ENCODE peak calls at places on chromosomes 1 and 21, in eight cellular contexts. H is astrocyte of the spinal cord, J is cardiac fibroblast, A is mammary epithelial cell, V is upper lobe of right lung, N is fibroblast of the aortic adventitia, F is psoas muscle, S is IMR-90. X is an unnamed sample.

GRCh38 chr1:43348809-43349593 is 9.8 kb upstream of the CDC20 start:
- DNase-seq in H (peak), J (peak), A (peak), V (peak), N (no peak), F (peak), S (no peak), X (no peak)

GRCh38 chr1:196317535-196318522 is 290.4 kb downstream of the KCNT2 start:
- DNase-seq in H (peak), J (peak), A (peak), V (no peak), N (peak), F (no peak), S (peak), X (no peak)

GRCh38 chr1:54246097-54246721 is 46.2 kb downstream of the MRPL37 start:
- DNase-seq in H (no peak), J (no peak), A (no peak), V (no peak), N (no peak), F (no peak), S (no peak), X (no peak)

GRCh38 chr1:159781992-159782391 is 1.2 kb downstream of the DUSP23 start:
- DNase-seq in H (no peak), J (no peak), A (no peak), V (no peak), N (no peak), F (peak), S (no peak), X (no peak)

GRCh38 chr1:205246426-205247119 is 18.8 kb downstream of the TMCC2 start:
- DNase-seq in H (no peak), J (no peak), A (no peak), V (peak), N (no peak), F (peak), S (no peak), X (no peak)

GRCh38 chr21:45098867-45099266 is 24.5 kb downstream of the ADARB1 start:
- DNase-seq in H (no peak), J (peak), A (no peak), V (no peak), N (peak), F (no peak), S (no peak), X (no peak)

GRCh38 chr1:79376106-79376505 is 369.6 kb upstream of the ADGRL4 start:
- DNase-seq in H (no peak), J (peak), A (no peak), V (no peak), N (no peak), F (no peak), S (no peak), X (no peak)

GRCh38 chr1:10057305-10057704 is 24.5 kb downstream of the UBE4B start:
- DNase-seq in H (peak), J (peak), A (no peak), V (no peak), N (peak), F (no peak), S (peak), X (no peak)

GRCh38 chr1:22351757-22352080 is 99.9 kb upstream of the ZBTB40 start:
- DNase-seq in H (no peak), J (no peak), A (no peak), V (no peak), N (no peak), F (no peak), S (no peak), X (no peak)

GRCh38 chr1:155466996-155467395 is 95.6 kb downstream of the ASH1L start:
- DNase-seq in H (peak), J (peak), A (peak), V (no peak), N (peak), F (no peak), S (peak), X (peak)

GRCh38 chr1:156703741-156704140 is 1.6 kb downstream of the CRABP2 start:
- DNase-seq in H (peak), J (no peak), A (no peak), V (no peak), N (no peak), F (no peak), S (no peak), X (no peak)

GRCh38 chr21:40047993-40048730 is 180.9 kb downstream of the PCP4 start:
- DNase-seq in H (peak), J (no peak), A (peak), V (no peak), N (no peak), F (no peak), S (no peak), X (no peak)

GRCh38 chr1:113452921-113453770 is 62.8 kb downstream of the MAGI3 start:
- DNase-seq in H (peak), J (peak), A (peak), V (no peak), N (peak), F (no peak), S (peak), X (no peak)

GRCh38 chr1:82388679-82389078 is 587.9 kb downstream of the ADGRL2 start:
- DNase-seq in H (peak), J (peak), A (peak), V (no peak), N (peak), F (no peak), S (peak), X (peak)

GRCh38 chr1:41102208-41102607 is 80.7 kb upstream of the SLFNL1 start:
- DNase-seq in H (peak), J (peak), A (peak), V (peak), N (peak), F (peak), S (peak), X (peak)

GRCh38 chr1:226882631-226883409 is 12.4 kb downstream of the PSEN2 start:
- DNase-seq in H (no peak), J (peak), A (no peak), V (no peak), N (peak), F (no peak), S (peak), X (no peak)

GRCh38 chr1:55445416-55445815 is 230.3 kb upstream of the USP24 start:
- DNase-seq in H (no peak), J (no peak), A (no peak), V (no peak), N (no peak), F (no peak), S (no peak), X (no peak)

GRCh38 chr1:182520746-182521145 is 68.3 kb downstream of the RNASEL start:
- DNase-seq in H (peak), J (no peak), A (peak), V (no peak), N (peak), F (no peak), S (peak), X (no peak)

GRCh38 chr1:11800756-11801433 is 4.9 kb downstream of the MTHFR start:
- DNase-seq in H (no peak), J (no peak), A (no peak), V (peak), N (no peak), F (no peak), S (no peak), X (no peak)

DNA sequence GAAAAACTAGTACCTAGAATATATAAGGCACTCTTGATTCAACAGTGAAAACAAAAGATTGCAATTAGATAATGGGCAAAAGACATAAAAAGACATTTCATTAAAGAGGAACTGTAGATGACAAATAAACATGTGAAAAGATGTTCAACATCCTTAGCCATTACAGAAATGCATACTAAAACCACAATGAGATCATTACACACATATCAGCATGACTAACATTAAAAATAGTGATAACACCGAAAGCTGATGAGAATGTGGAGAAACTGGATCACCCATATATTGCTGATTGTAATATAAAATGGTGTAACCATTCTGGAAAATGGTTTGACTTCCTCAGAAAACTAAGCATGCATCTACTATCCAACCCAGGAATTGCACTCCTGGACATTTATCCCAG is 340.3 kb downstream of the SEC16B start:
- DNase-seq in H (peak), J (peak), A (peak), V (no peak), N (peak), F (no peak), S (peak), X (no peak)
- H3K4me3 ChIP-seq in H (no peak), J (no peak), A (no peak), V (no peak), N (no peak), F (no peak), S (no peak), X (no peak)

DNA sequence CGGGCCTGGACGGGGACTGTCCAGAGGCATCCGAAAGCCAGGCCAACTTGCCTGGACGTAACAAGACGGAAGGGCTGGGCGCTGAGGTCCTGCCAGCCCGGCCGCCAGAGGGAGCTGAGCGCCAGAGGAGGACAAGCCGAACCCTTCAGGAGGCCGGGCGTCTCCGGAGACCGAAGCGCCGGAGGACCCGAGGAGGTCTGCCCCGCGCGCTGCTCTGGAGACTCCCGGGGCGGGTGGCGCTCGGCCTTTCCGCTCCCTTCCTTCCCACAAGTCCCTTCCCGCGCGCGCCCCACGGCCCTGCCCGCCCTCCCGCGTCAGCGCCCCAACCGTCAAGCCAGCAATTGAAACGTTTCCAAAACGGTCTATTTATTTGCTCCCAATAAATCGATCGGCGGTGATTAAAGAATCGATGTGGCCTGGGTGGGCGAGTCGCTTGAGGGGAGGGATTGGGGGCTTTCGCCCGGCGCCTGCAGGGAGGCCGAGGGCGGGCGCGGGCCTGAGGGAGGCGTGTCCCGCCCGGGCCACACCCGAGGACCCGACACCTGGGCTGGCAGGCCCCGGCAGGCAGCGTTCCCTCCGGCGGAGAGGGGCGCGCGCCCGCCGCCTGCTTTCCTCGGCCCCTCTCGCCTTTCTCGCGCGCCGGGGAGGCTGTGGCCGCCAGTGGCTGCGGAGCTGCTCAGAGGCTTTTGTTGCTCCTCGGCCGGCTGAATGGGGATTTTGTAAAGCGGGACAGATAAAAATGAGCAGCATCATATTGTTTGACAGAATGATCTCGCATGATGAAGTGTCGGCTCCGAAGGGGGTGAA is 5.2 kb upstream of the FOXD3 start:
- DNase-seq in H (peak), J (peak), A (peak), V (peak), N (peak), F (peak), S (peak), X (no peak)
- TF ChIP-seq CTCF in H (peak), J (peak), A (peak), V (peak), N (peak), F (peak), S (peak), X (peak)

GRCh38 chr1:222798111-222798510 is 16.7 kb upstream of the DISP1 start:
- DNase-seq in H (peak), J (peak), A (peak), V (no peak), N (peak), F (no peak), S (peak), X (peak)

GRCh38 chr1:222798975-222799374 is 15.9 kb upstream of the DISP1 start:
- DNase-seq in H (no peak), J (no peak), A (no peak), V (no peak), N (no peak), F (no peak), S (no peak), X (no peak)

GRCh38 chr1:222801067-222801466 is 13.8 kb upstream of the DISP1 start:
- DNase-seq in H (no peak), J (no peak), A (no peak), V (no peak), N (no peak), F (no peak), S (no peak), X (no peak)
- H3K4me3 ChIP-seq in H (no peak), J (no peak), A (no peak), V (no peak), N (no peak), F (no peak), S (no peak), X (no peak)

DNA sequence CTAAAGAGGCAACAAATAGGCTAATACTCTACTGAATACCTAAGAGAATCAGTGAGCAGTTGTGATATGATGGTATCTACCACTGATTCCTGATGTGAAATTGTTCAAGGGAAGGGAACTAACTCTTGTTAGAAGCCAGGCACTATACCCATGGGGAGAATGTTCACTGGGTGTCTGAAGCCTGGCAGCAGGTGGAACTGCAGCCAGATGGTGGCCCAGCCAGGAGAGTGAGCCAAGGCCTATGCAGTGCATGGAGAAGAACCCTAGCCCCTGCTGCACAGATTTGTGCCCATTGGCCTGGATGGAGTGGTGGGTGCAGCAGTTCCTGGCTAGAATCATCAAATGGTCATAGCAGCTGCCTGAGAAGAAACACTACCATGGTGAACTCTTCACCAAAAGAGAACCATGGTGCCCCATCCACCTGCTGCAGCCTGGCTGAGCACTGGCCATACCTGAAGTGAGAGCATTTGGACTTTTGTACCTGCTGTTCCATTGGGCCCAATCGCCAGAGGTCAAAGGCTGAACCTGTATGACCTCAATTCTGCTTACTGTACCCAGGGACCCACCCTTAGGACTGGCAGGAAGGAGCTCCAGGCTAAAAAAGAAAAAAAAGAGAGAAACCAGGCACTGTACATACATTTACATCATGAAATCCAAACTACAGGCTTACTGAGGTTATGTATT is 118.8 kb upstream of the IVNS1ABP start:
- DNase-seq in H (no peak), J (no peak), A (no peak), V (no peak), N (no peak), F (no peak), S (no peak), X (no peak)
- TF ChIP-seq CTCF in H (no peak), J (no peak), A (no peak), V (no peak), N (no peak), F (no peak), S (no peak), X (no peak)

GRCh38 chr1:211605613-211606326 is 26.8 kb upstream of the SLC30A1 start:
- DNase-seq in H (no peak), J (no peak), A (no peak), V (no peak), N (no peak), F (no peak), S (no peak), X (no peak)

GRCh38 chr1:211606914-211607751 is 28.2 kb upstream of the SLC30A1 start:
- DNase-seq in H (no peak), J (peak), A (no peak), V (peak), N (no peak), F (no peak), S (no peak), X (no peak)

GRCh38 chr1:211609120-211610024 is 30.4 kb upstream of the SLC30A1 start:
- DNase-seq in H (peak), J (peak), A (no peak), V (no peak), N (peak), F (no peak), S (peak), X (no peak)

GRCh38 chr1:211606327-211606913 is 27.5 kb upstream of the SLC30A1 start:
- DNase-seq in H (no peak), J (no peak), A (no peak), V (no peak), N (no peak), F (no peak), S (no peak), X (no peak)

GRCh38 chr1:211607752-211608478 is 29.0 kb upstream of the SLC30A1 start:
- DNase-seq in H (no peak), J (no peak), A (no peak), V (no peak), N (no peak), F (no peak), S (no peak), X (no peak)
- H3K4me3 ChIP-seq in H (no peak), J (no peak), A (no peak), V (no peak), N (no peak), F (no peak), S (no peak), X (no peak)

GRCh38 chr1:201369209-201369608 is 8.3 kb downstream of the TNNT2 start:
- DNase-seq in H (no peak), J (no peak), A (no peak), V (no peak), N (no peak), F (no peak), S (no peak), X (no peak)

GRCh38 chr1:201365251-201365650 is 12.2 kb downstream of the TNNT2 start:
- DNase-seq in H (no peak), J (no peak), A (no peak), V (peak), N (no peak), F (peak), S (no peak), X (no peak)

GRCh38 chr1:201363455-201363854 is 14.0 kb downstream of the TNNT2 start:
- DNase-seq in H (no peak), J (no peak), A (no peak), V (peak), N (no peak), F (peak), S (no peak), X (no peak)

GRCh38 chr1:201364808-201365105 is 12.7 kb downstream of the TNNT2 start:
- DNase-seq in H (no peak), J (no peak), A (no peak), V (peak), N (no peak), F (peak), S (no peak), X (no peak)

GRCh38 chr1:201366696-201367095 is 10.8 kb downstream of the TNNT2 start:
- DNase-seq in H (no peak), J (no peak), A (no peak), V (no peak), N (no peak), F (no peak), S (no peak), X (no peak)
- TF ChIP-seq CTCF in H (no peak), J (no peak), A (no peak), V (no peak), N (no peak), F (no peak), S (no peak), X (no peak)